ENCODE peak calls at places on chromosomes 16 and 17, in seven cellular contexts. M is heart left ventricle; L is ascending aorta; R is AG04450; Z is ovary; J is CD4-positive, alpha-beta T cell; S is RWPE1. F is an unnamed sample.
A peak's percentile ranks its signal among the peaks of the same experiment; 100 is the strongest.

GRCh38 chr16:535446-536405 is 8.2 kb downstream of the CAPN15 start:
- DNase-seq in J (no peak), R (no peak), M (no peak), S (peak; percentile 69), L (no peak), Z (no peak), F (no peak)

GRCh38 chr16:54407596-54407995 is 121.0 kb upstream of the IRX3 start:
- DNase-seq in L (no peak), Z (no peak), S (peak; percentile 51), M (no peak), R (no peak), J (no peak), F (no peak)

GRCh38 chr17:3695723-3696411 is at the start of gene P2RX5:
- DNase-seq in R (no peak), Z (peak; percentile 31), S (no peak), J (peak; percentile 23), M (no peak), L (no peak), F (no peak)

GRCh38 chr17:34146440-34147043 is 108.5 kb upstream of the CCL2 start:
- DNase-seq in S (peak; percentile 59), R (no peak), L (no peak), Z (no peak), J (peak; percentile 33), M (peak; percentile 65), F (no peak)

GRCh38 chr17:66165537-66166123 is 26.3 kb downstream of the CEP112 start:
- DNase-seq in M (no peak), R (peak; percentile 32), Z (no peak), J (no peak), S (peak; percentile 54), L (no peak), F (no peak)

GRCh38 chr17:54969658-54970572 is 1.4 kb downstream of the STXBP4 start:
- DNase-seq in L (no peak), J (no peak), M (no peak), S (no peak), R (no peak), Z (no peak), F (no peak)

GRCh38 chr17:43908111-43908721 is 880 bp upstream of the MPP2 start:
- DNase-seq in M (peak; percentile 77), R (peak; percentile 18), J (peak; percentile 50), Z (peak; percentile 69), L (peak; percentile 31), S (peak; percentile 49), F (peak; percentile 76)

GRCh38 chr16:30615358-30616076 is 5.3 kb upstream of the ZNF689 start:
- DNase-seq in M (peak; percentile 75), L (no peak), Z (no peak), S (no peak), R (no peak), J (peak; percentile 53), F (no peak)

GRCh38 chr17:50909765-50910661 is 43.9 kb upstream of the TOB1 start:
- DNase-seq in J (peak; percentile 81), S (no peak), R (no peak), L (no peak), Z (no peak), M (no peak), F (no peak)

GRCh38 chr17:16191604-16192003 is 23.7 kb downstream of the NCOR1 start:
- DNase-seq in J (no peak), Z (no peak), S (no peak), M (no peak), L (no peak), R (no peak), F (no peak)

GRCh38 chr17:19943599-19943998 is 34.0 kb downstream of the AKAP10 start:
- DNase-seq in M (no peak), R (no peak), J (no peak), S (no peak), L (no peak), Z (no peak), F (no peak)

DNA sequence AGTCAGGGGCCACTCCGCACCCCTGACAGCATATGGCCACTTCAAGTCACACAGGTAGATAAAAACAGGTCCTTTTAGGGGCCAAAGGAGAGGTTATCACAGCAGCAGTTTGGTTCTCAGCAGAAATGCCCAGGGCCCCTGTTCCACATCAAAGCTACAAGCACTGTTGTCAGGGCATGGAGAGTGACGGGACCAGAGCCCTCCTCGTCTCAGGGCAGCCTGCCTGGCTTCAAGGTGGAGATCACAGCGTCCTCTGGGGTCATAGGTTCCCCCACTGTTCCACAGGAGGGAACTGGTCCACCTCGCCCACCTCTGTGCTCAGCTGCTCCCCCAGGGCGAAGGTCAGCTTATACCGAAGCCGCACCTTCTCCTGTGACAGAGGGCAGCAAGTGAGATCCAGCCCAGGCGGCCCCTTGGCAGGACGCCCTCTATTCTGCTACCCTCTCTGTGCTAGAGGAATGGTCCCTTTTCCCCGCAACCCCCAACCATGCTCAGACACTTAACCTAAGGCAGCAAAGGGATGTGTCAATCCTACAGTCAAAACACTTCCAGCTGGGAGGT is 23.3 kb downstream of the GGA3 start:
- DNase-seq in L (no peak), R (no peak), Z (no peak), M (no peak), S (no peak), J (no peak), F (no peak)
- H3K27ac ChIP-seq in L (no peak overlapping the region), R (no peak overlapping the region), Z (no peak overlapping the region), M (no peak overlapping the region), S (peak overlapping the region; percentile 51), J (no peak overlapping the region), F (no peak overlapping the region)

DNA sequence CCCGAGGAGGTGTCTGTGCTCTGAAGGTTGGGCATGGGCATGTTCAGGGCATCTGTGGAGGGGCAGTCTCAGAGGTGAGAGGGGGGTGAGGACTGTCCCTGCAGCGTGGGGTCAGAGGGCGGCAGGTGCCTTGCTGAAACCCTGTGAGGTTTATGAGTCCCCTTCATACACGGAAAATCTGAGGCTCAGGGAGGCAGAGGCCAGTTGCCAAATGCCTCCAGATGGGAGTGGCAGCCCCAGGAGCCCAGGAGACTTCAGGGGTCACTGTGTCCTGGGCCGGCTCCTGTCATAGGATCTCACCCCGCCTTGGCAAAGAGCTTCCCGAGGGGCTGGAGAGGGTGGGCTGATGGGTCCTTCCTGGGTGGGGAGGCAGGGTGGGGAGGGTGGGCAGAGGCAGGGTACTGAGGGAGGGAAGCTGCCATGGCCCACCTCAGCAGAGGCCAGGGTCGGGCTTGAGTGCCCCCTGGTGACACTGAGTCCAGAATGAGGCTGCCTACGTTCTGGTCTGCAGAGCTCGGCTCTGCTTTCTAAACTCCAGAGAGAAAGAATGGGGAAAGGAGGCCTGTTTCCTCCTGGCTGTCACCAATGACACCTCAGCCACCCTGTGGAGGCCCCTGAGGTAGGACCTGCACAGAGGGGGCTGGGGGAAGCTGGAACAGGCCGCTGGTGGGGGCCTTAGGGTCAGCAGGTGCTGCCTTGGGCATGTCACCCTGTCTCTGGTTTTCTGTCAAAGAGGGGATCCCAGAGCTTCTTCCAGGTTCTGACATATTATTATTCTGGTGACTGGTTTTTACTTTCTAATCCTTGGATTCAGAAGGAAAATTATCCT is 1.1 kb downstream of the LGALS9 start:
- DNase-seq in S (no peak), J (no peak), R (no peak), Z (no peak), M (no peak), L (no peak), F (no peak)
- H3K27ac ChIP-seq in S (no peak overlapping the region), J (no peak overlapping the region), R (no peak overlapping the region), Z (peak overlapping the region; percentile 12), M (peak overlapping the region; percentile 35), L (peak overlapping the region; percentile 11), F (peak overlapping the region; percentile 69)

GRCh38 chr16:49484936-49485335 is 111.3 kb downstream of the C16orf78 start:
- DNase-seq in M (no peak), J (no peak), S (no peak), Z (no peak), R (no peak), L (no peak), F (no peak)
- H3K27ac ChIP-seq in M (no peak overlapping the region), J (no peak overlapping the region), S (no peak overlapping the region), Z (peak overlapping the region; percentile 62), R (no peak overlapping the region), L (peak overlapping the region; percentile 52), F (no peak overlapping the region)

GRCh38 chr17:58624751-58625150 is 67.1 kb downstream of the TEX14 start:
- DNase-seq in M (no peak), L (no peak), J (no peak), S (no peak), Z (no peak), R (no peak), F (no peak)

GRCh38 chr17:58632324-58633314 is 59.2 kb downstream of the TEX14 start:
- DNase-seq in R (no peak), M (no peak), J (no peak), S (no peak), L (no peak), Z (peak; percentile 40), F (no peak)

GRCh38 chr17:58630883-58631522 is 60.8 kb downstream of the TEX14 start:
- DNase-seq in S (no peak), M (no peak), Z (peak; percentile 32), R (no peak), L (no peak), J (no peak), F (no peak)

GRCh38 chr17:58631523-58632323 is 60.1 kb downstream of the TEX14 start:
- DNase-seq in Z (peak; percentile 95), J (peak; percentile 87), M (peak; percentile 96), R (peak; percentile 99), S (peak; percentile 82), L (peak; percentile 71), F (peak; percentile 84)

DNA sequence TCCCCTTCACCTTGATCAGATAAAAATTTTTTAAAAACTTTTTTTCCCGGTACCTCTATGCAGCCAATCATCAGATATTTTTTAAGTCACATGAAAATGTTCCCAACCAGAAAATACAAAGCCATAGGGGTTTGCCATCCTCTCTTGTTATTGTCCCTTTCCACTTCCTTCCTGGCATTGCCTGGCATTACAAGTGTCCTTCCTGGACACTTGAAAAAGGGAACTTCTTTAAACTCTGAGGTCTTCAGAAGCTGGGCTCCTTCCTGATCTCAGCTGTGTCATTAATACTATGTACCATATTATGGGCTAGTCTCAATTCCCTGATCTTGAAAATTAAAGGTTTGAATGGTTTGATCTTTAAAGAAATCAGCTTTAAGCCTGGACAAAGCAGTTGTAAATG is 64.9 kb downstream of the TEX14 start:
- DNase-seq in S (no peak), Z (no peak), J (no peak), L (no peak), R (no peak), M (no peak), F (no peak)
- H3K27ac ChIP-seq in S (no peak overlapping the region), Z (no peak overlapping the region), J (no peak overlapping the region), L (no peak overlapping the region), R (no peak overlapping the region), M (no peak overlapping the region), F (no peak overlapping the region)

DNA sequence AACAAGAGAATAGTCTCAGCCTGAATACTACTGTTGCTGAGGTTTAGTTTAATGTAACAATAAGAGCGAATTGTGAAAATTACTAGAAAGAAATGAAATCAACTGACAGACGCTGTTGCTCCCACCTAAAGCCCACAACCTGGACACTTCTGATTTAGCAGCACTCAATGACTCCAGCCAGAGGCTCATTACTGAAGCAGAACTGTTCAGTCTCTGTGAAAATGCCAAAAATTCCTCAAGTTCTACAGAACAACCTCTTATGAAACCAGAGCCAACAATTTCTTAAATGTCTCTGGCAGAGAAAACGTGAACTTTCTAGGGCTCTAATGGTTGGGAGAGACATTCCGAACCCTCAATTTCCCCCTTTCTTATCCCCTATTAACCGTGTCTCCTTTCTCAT is 9.9 kb downstream of the PSME3IP1 start:
- DNase-seq in R (no peak), L (no peak), Z (no peak), S (no peak), M (no peak), J (no peak), F (no peak)
- H3K27ac ChIP-seq in R (no peak overlapping the region), L (no peak overlapping the region), Z (no peak overlapping the region), S (no peak overlapping the region), M (no peak overlapping the region), J (no peak overlapping the region), F (no peak overlapping the region)

F was measured in substantia nigra.